ENCODE peak calls at places on chromosomes 16 and 17, in ten cellular contexts. Q is stomach; Y is dorsolateral prefrontal cortex; S is chondrocyte; U is PC-3; L is brain microvascular endothelial cell; Z is fibroblast of pulmonary artery; E is activated CD8-positive, alpha-beta T cell treated with anti-CD3 and anti-CD28 coated beads for 36 hours; D is left ventricle myocardium inferior; M is CD8-positive, alpha-beta T cell. K is an unnamed sample.

GRCh38 chr17:7263071-7263800 is 958 bp upstream of the CLDN7 start:
- DNase-seq in Q (no peak), Y (no peak), S (no peak), U (peak; percentile 69), L (no peak), Z (no peak), E (peak; percentile 48), D (no peak), M (no peak), K (peak; percentile 68)

GRCh38 chr16:19933740-19934139 is 49.1 kb upstream of the GPRC5B start:
- DNase-seq in Q (no peak), Y (no peak), S (no peak), U (no peak), L (no peak), Z (no peak), E (no peak), D (no peak), M (no peak), K (no peak)

GRCh38 chr17:42460371-42460770 is 1.7 kb downstream of the ATP6V0A1 start:
- DNase-seq in Q (no peak), Y (no peak), S (no peak), U (no peak), L (no peak), Z (no peak), E (no peak), D (no peak), M (no peak), K (no peak)

GRCh38 chr17:79911430-79912399 is 72.5 kb upstream of the CBX4 start:
- DNase-seq in Q (no peak), Y (no peak), S (peak; percentile 74), U (no peak), L (no peak), Z (no peak), E (no peak), D (no peak), M (no peak), K (no peak)

GRCh38 chr17:35188111-35188510 is 6.1 kb downstream of the SLC35G3 start:
- DNase-seq in Q (no peak), Y (no peak), S (no peak), U (no peak), L (no peak), Z (no peak), E (peak; percentile 49), D (no peak), M (no peak), K (no peak)

GRCh38 chr16:74817851-74818250 is 43.2 kb upstream of the FA2H start:
- DNase-seq in Q (no peak), Y (no peak), S (no peak), U (no peak), L (no peak), Z (no peak), E (no peak), D (no peak), M (no peak), K (no peak)

GRCh38 chr16:84583995-84584394 is 33.9 kb downstream of the COTL1 start:
- DNase-seq in Q (no peak), Y (peak; percentile 50), S (no peak), U (no peak), L (no peak), Z (no peak), E (no peak), D (no peak), M (no peak), K (no peak)

GRCh38 chr16:71626018-71626857 is at the start of gene MARVELD3:
- DNase-seq in Q (peak; percentile 93), Y (no peak), S (no peak), U (peak; percentile 81), L (no peak), Z (no peak), E (peak; percentile 32), D (no peak), M (no peak), K (peak; percentile 99)

GRCh38 chr17:62802531-62803205 is 5.4 kb downstream of the MARCHF10 start:
- DNase-seq in Q (no peak), Y (no peak), S (no peak), U (no peak), L (no peak), Z (no peak), E (no peak), D (no peak), M (no peak), K (no peak)

GRCh38 chr17:951388-952132 is 28.0 kb downstream of the NXN start:
- DNase-seq in Q (no peak), Y (no peak), S (no peak), U (peak; percentile 42), L (peak; percentile 83), Z (peak; percentile 53), E (no peak), D (no peak), M (no peak), K (peak; percentile 16)

GRCh38 chr16:78576941-78577340 is 477.5 kb downstream of the WWOX start:
- DNase-seq in Q (no peak), Y (no peak), S (no peak), U (peak; percentile 12), L (no peak), Z (no peak), E (no peak), D (no peak), M (no peak), K (no peak)

GRCh38 chr16:79278506-79278905 is 322.0 kb downstream of the MAF start:
- DNase-seq in Q (no peak), Y (no peak), S (no peak), U (no peak), L (no peak), Z (no peak), E (peak; percentile 80), D (no peak), M (peak; percentile 37), K (no peak)

GRCh38 chr17:42361781-42362186 is 26.5 kb downstream of the STAT3 start:
- DNase-seq in Q (no peak), Y (no peak), S (no peak), U (no peak), L (no peak), Z (no peak), E (peak; percentile 82), D (no peak), M (peak; percentile 13), K (no peak)

GRCh38 chr16:86761117-86761971 is 183.0 kb downstream of the FOXL1 start:
- DNase-seq in Q (peak; percentile 36), Y (no peak), S (no peak), U (peak; percentile 60), L (peak; percentile 79), Z (peak; percentile 72), E (peak; percentile 63), D (peak; percentile 69), M (peak; percentile 25), K (peak; percentile 84)

GRCh38 chr17:67139784-67140665 is 95.7 kb downstream of the CACNG1 start:
- DNase-seq in Q (no peak), Y (no peak), S (no peak), U (peak; percentile 79), L (no peak), Z (peak; percentile 74), E (no peak), D (no peak), M (no peak), K (peak; percentile 18)

GRCh38 chr17:37605813-37606505 is 3.3 kb downstream of the SYNRG start:
- DNase-seq in Q (no peak), Y (no peak), S (no peak), U (no peak), L (no peak), Z (no peak), E (peak; percentile 73), D (no peak), M (peak; percentile 12), K (no peak)

GRCh38 chr17:79414063-79414462 is 196.8 kb downstream of the RBFOX3 start:
- DNase-seq in Q (no peak), Y (no peak), S (no peak), U (no peak), L (no peak), Z (no peak), E (no peak), D (no peak), M (no peak), K (no peak)

GRCh38 chr17:8574687-8575086 is 55.8 kb downstream of the MYH10 start:
- DNase-seq in Q (no peak), Y (no peak), S (no peak), U (no peak), L (no peak), Z (peak; percentile 43), E (no peak), D (peak; percentile 21), M (no peak), K (no peak)
- TF ChIP-seq CTCF in Q (no peak), Y (no peak), S (peak; percentile 61), U (peak; percentile 32), L (peak; percentile 40), Z (peak; percentile 35), E (no peak), D (peak; percentile 60), M (no peak), K (no peak)

DNA sequence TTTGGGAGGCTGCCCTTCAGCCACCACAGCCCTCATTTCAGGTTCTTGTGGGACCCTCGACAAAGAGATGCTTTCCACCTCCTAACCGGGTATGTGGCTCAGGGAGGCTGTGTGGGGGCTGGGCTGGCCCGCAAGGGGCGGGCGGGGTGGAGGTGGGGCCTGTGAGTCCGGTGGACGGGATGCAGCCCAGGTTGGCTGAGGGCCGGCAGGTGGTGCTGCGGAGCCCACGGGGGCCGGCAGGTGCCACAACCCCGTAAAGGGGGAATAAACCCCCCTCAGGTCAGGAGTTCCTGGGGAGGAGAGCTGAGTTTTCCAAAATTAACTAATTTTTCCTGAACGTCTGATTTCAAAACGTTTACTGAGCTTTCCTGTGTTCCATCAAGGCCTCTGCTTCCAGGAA is 4.9 kb upstream of the CIAO3 start:
- DNase-seq in Q (peak; percentile 44), Y (no peak), S (no peak), U (no peak), L (no peak), Z (no peak), E (peak; percentile 49), D (no peak), M (no peak), K (peak; percentile 74)
- TF ChIP-seq CTCF in Q (no peak), Y (no peak), S (peak; percentile 67), U (no peak), L (peak; percentile 57), Z (peak; percentile 18), E (no peak), D (no peak), M (no peak), K (peak; percentile 81)

GRCh38 chr17:77506371-77506991 is 365.7 kb downstream of the SEC14L1 start:
- DNase-seq in Q (no peak), Y (peak; percentile 15), S (peak; percentile 87), U (no peak), L (no peak), Z (no peak), E (no peak), D (no peak), M (no peak), K (no peak)
- TF ChIP-seq CTCF in Q (no peak), Y (no peak), S (no peak), U (no peak), L (no peak), Z (no peak), E (no peak), D (no peak), M (no peak), K (no peak)

DNA sequence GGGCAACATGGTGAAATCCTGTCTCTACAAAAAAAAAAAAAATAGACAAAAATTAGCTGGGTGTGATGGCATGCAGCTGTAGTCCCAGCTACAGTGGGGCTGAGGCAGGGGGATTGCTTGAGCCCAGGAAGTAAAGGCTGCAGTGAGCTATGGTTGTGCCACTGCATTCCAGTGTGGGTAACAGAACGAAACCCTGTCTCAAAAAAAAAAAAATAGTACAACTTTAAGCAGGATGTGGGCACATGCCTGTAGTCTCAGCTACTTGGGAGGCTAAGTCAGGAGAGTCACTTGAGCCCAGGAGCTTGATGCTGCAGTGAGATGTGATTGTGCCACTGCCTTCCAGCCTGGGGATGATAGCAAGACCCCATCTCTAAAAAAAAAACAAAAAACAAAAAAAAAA is 43.6 kb downstream of the TENT4B start:
- DNase-seq in Q (no peak), Y (no peak), S (no peak), U (no peak), L (no peak), Z (no peak), E (peak; percentile 32), D (no peak), M (no peak), K (no peak)
- TF ChIP-seq CTCF in Q (no peak), Y (no peak), S (no peak), U (no peak), L (no peak), Z (no peak), E (no peak), D (no peak), M (no peak), K (no peak)